ENCODE peak calls at places on chromosomes 4 and X, in nine cellular contexts. C is kidney, Y is colonic mucosa, W is heart left ventricle, N is uterus, B is heart right ventricle, O is tibial nerve, Q is body of pancreas, Z is HL-60. P is an unnamed sample.

GRCh38 chr4:113700602-113701150 is 60.9 kb downstream of the CAMK2D start:
- DNase-seq in C (no peak), Y (no peak), W (no peak), N (no peak), B (no peak), O (no peak), Q (no peak), Z (no peak), P (no peak)

GRCh38 chrX:100447563-100448397 is 37.7 kb upstream of the PCDH19 start:
- DNase-seq in C (no peak), Y (peak; percentile 25), W (peak; percentile 37), N (peak; percentile 34), B (peak; percentile 15), O (peak; percentile 17), Q (peak; percentile 43), Z (peak; percentile 4), P (peak; percentile 40)

GRCh38 chrX:112867570-112867969 is 26.9 kb upstream of the AMOT start:
- DNase-seq in C (no peak), Y (no peak), W (no peak), N (no peak), B (no peak), O (no peak), Q (no peak), Z (no peak), P (no peak)

GRCh38 chr4:118969359-118969758 is 80.7 kb downstream of the SYNPO2 start:
- DNase-seq in C (no peak), Y (peak; percentile 44), W (no peak), N (peak; percentile 73), B (peak; percentile 63), O (peak; percentile 35), Q (peak; percentile 54), Z (peak; percentile 53), P (peak; percentile 70)

GRCh38 chr4:54265366-54265765 is 36.3 kb downstream of the PDGFRA start:
- DNase-seq in C (no peak), Y (no peak), W (no peak), N (no peak), B (no peak), O (no peak), Q (no peak), Z (no peak), P (no peak)

GRCh38 chr4:99651811-99652545 is 5.7 kb downstream of the C4orf54 start:
- DNase-seq in C (peak; percentile 79), Y (no peak), W (peak; percentile 61), N (no peak), B (no peak), O (no peak), Q (no peak), Z (no peak), P (no peak)

GRCh38 chrX:12672362-12673106 is 118.7 kb upstream of the PRPS2 start:
- DNase-seq in C (no peak), Y (no peak), W (no peak), N (no peak), B (no peak), O (no peak), Q (no peak), Z (no peak), P (no peak)

GRCh38 chr4:174631901-174632758 is 109.8 kb upstream of the HPGD start:
- DNase-seq in C (no peak), Y (no peak), W (no peak), N (no peak), B (no peak), O (no peak), Q (peak; percentile 12), Z (peak; percentile 33), P (peak; percentile 40)

GRCh38 chr4:43374352-43374751 is 481.8 kb downstream of the GRXCR1 start:
- DNase-seq in C (no peak), Y (no peak), W (no peak), N (no peak), B (no peak), O (no peak), Q (no peak), Z (no peak), P (peak; percentile 0)

GRCh38 chr4:145484240-145484846 is 2.7 kb downstream of the SMAD1 start:
- DNase-seq in C (no peak), Y (no peak), W (no peak), N (no peak), B (no peak), O (no peak), Q (no peak), Z (no peak), P (no peak)

GRCh38 chr4:145481942-145482208 is 222 bp downstream of the SMAD1 start:
- DNase-seq in C (no peak), Y (no peak), W (no peak), N (no peak), B (no peak), O (no peak), Q (no peak), Z (no peak), P (no peak)

GRCh38 chr4:145482209-145483021 is 762 bp downstream of the SMAD1 start:
- DNase-seq in C (peak; percentile 81), Y (peak; percentile 68), W (peak; percentile 73), N (peak; percentile 53), B (peak; percentile 50), O (peak; percentile 17), Q (peak; percentile 62), Z (peak; percentile 70), P (peak; percentile 72)

GRCh38 chr4:145481164-145481941 is at the start of gene SMAD1:
- DNase-seq in C (peak; percentile 95), Y (peak; percentile 77), W (peak; percentile 91), N (peak; percentile 74), B (peak; percentile 86), O (peak; percentile 63), Q (peak; percentile 94), Z (peak; percentile 80), P (peak; percentile 76)

GRCh38 chr4:145480257-145480656 is 1.4 kb upstream of the SMAD1 start:
- DNase-seq in C (no peak), Y (no peak), W (no peak), N (no peak), B (no peak), O (no peak), Q (no peak), Z (peak; percentile 76), P (no peak)
- H3K4me3 ChIP-seq in C (no peak overlapping the region), Y (no peak overlapping the region), W (no peak overlapping the region), N (no peak overlapping the region), B (no peak overlapping the region), O (no peak overlapping the region), Q (no peak overlapping the region), Z (no peak overlapping the region), P (no peak overlapping the region)

GRCh38 chr4:59161249-59161648 is 2038.9 kb upstream of the ADGRL3 start:
- DNase-seq in C (no peak), Y (no peak), W (no peak), N (no peak), B (no peak), O (no peak), Q (no peak), Z (no peak), P (no peak)
- TF ChIP-seq CTCF in C (no peak), Y (no peak), W (no peak), N (no peak), B (no peak), O (no peak), Q (no peak), Z (no peak), P (no peak)

GRCh38 chr4:170057851-170058250 is 31.7 kb upstream of the MFAP3L start:
- DNase-seq in C (no peak), Y (no peak), W (no peak), N (no peak), B (no peak), O (no peak), Q (no peak), Z (no peak), P (no peak)

GRCh38 chr4:170052919-170053318 is 26.7 kb upstream of the MFAP3L start:
- DNase-seq in C (no peak), Y (no peak), W (no peak), N (no peak), B (no peak), O (no peak), Q (no peak), Z (no peak), P (no peak)

DNA sequence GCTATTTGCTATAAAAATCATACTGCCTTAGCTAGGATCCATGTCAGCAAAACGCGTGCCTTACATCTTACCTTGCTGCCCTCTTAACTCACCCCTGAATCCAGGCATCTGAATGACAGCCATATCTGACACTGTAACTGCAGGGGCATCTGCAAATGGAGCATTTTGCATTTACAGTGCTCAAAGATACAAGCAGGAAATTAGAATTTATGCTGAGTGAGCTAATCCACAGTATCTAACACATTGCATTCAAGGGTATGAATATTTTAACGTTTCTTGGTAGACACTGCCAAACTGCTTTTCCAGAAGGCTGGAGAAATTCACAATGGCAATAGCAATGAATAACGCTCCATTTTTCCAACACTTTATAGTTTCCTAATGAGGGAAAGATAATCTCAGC is 31.0 kb downstream of the AADAT start:
- DNase-seq in C (no peak), Y (no peak), W (no peak), N (no peak), B (no peak), O (no peak), Q (no peak), Z (no peak), P (no peak)
- H3K27ac ChIP-seq in C (no peak overlapping the region), Y (no peak overlapping the region), W (no peak overlapping the region), N (no peak overlapping the region), B (no peak overlapping the region), O (no peak overlapping the region), Q (no peak overlapping the region), Z (no peak overlapping the region), P (no peak overlapping the region)

GRCh38 chr4:103060453-103061148 is 16.0 kb downstream of the SLC9B2 start:
- DNase-seq in C (no peak), Y (no peak), W (no peak), N (no peak), B (no peak), O (no peak), Q (no peak), Z (no peak), P (no peak)
- H3K4me3 ChIP-seq in C (no peak overlapping the region), Y (no peak overlapping the region), W (no peak overlapping the region), N (no peak overlapping the region), B (no peak overlapping the region), O (no peak overlapping the region), Q (no peak overlapping the region), Z (no peak overlapping the region), P (no peak overlapping the region)

GRCh38 chrX:5617666-5618065 is 611.0 kb downstream of the NLGN4X start:
- DNase-seq in C (no peak), Y (no peak), W (no peak), N (no peak), B (no peak), O (no peak), Q (no peak), Z (no peak), P (no peak)
- TF ChIP-seq CTCF in C (no peak), Y (no peak), W (no peak), N (no peak), B (no peak), O (no peak), Q (no peak), Z (no peak), P (no peak)